ENCODE peak calls at places on chromosomes 5 and 9, in six cellular contexts. Y is K562, C is HepG2, S is A549, M is upper lobe of left lung, L is GM12878. R is an unnamed sample.

GRCh38 chr5:10576121-10576789 is 12.4 kb downstream of the ANKRD33B start:
- ATAC-seq in Y (peak), C (no peak), S (no peak), M (no peak), L (peak), R (no peak)

GRCh38 chr5:140608730-140609520 is 24.1 kb downstream of the CD14 start:
- ATAC-seq in Y (no peak), C (no peak), S (no peak), M (peak), L (no peak), R (peak)

GRCh38 chr5:7615566-7616061 is 219.7 kb downstream of the ADCY2 start:
- ATAC-seq in Y (no peak), C (no peak), S (no peak), M (no peak), L (no peak), R (no peak)

GRCh38 chr5:150481972-150482406 is 25.9 kb upstream of the NDST1 start:
- ATAC-seq in Y (peak), C (no peak), S (no peak), M (no peak), L (no peak), R (no peak)

GRCh38 chr9:92208693-92209524 is 84.6 kb downstream of the IARS1 start:
- ATAC-seq in Y (peak), C (no peak), S (no peak), M (no peak), L (no peak), R (no peak)

GRCh38 chr9:13443380-13444271 is 164.1 kb upstream of the MPDZ start:
- ATAC-seq in Y (no peak), C (no peak), S (no peak), M (no peak), L (no peak), R (peak)

GRCh38 chr9:136525841-136526499 is 19.9 kb downstream of the NOTCH1 start:
- ATAC-seq in Y (no peak), C (peak), S (no peak), M (peak), L (no peak), R (peak)

GRCh38 chr9:133701321-133701980 is 36.7 kb downstream of the SARDH start:
- ATAC-seq in Y (no peak), C (no peak), S (peak), M (no peak), L (no peak), R (no peak)

GRCh38 chr5:33690736-33691135 is 201.1 kb downstream of the ADAMTS12 start:
- ATAC-seq in Y (no peak), C (no peak), S (no peak), M (no peak), L (no peak), R (peak)

GRCh38 chr5:159414021-159414420 is 83.7 kb upstream of the IL12B start:
- ATAC-seq in Y (no peak), C (no peak), S (no peak), M (no peak), L (no peak), R (no peak)

GRCh38 chr9:105418588-105419108 is 29.2 kb upstream of the FSD1L start:
- ATAC-seq in Y (no peak), C (peak), S (no peak), M (no peak), L (no peak), R (no peak)

GRCh38 chr5:143396353-143396940 is 7.0 kb downstream of the NR3C1 start:
- ATAC-seq in Y (no peak), C (no peak), S (no peak), M (no peak), L (no peak), R (no peak)
- H3K4me3 ChIP-seq in Y (no peak), C (peak), S (peak), M (peak), L (peak), R (peak)

GRCh38 chr5:93090698-93091097 is 490.3 kb downstream of the NR2F1-AS1 start:
- ATAC-seq in Y (no peak), C (no peak), S (no peak), M (no peak), L (no peak), R (no peak)

GRCh38 chr5:93087326-93087725 is 493.7 kb downstream of the NR2F1-AS1 start:
- ATAC-seq in Y (no peak), C (no peak), S (no peak), M (no peak), L (no peak), R (no peak)

GRCh38 chr5:93092349-93093105 is 488.5 kb downstream of the NR2F1-AS1 start:
- ATAC-seq in Y (no peak), C (no peak), S (peak), M (no peak), L (no peak), R (no peak)

GRCh38 chr5:93088566-93088965 is 492.5 kb downstream of the NR2F1-AS1 start:
- ATAC-seq in Y (no peak), C (no peak), S (no peak), M (no peak), L (no peak), R (no peak)

DNA sequence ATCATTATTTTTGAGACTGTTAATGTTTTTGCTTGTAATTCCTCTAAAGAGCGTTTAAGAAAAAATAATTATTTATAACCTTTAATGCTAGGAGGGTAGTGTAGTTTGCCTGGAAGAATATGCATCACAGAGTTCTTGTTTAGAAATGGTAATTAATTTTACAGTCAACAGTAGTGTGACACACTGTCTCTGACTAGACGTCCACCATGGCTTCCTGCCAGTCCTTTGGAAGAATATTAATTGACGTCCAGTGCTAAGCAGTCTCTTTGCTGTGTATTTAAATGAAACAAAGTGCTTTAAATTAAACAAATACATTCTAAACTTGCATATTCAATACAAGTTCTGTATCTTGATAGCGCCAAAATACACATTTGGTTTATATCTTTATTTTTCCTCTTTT is 492.0 kb downstream of the NR2F1-AS1 start:
- ATAC-seq in Y (no peak), C (no peak), S (no peak), M (no peak), L (no peak), R (no peak)
- TF ChIP-seq EP300 in Y (no peak), C (no peak), S (no peak), M (no peak), L (no peak), R (no peak)

DNA sequence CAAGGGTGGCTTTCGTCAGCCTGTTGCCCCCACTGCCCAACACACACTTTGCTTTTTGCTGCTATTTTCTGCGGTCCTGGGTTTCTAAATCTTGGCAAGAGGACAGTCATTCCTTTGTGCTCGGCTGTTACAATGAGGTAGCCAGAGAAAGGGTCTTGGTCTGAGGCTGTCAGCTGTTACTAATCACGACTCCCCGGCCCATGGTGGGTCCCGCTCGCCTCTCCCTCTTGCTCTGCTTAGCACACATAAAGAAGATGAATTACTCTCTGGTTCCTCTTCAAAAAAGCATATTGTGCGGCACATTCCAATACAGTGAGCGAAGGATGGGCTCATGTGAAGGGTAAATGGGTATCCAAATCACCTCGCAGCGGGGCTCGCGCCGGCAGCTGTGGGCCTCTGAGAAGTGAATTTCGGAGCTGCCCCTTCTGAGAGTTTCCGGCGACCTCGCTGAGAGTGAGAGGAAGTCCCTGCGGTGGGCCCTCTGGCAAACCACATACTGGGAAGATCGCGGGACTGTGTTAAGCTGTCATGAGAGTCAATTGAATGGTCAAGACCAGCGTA is 56.0 kb downstream of the SLC1A3 start:
- ATAC-seq in Y (no peak), C (no peak), S (no peak), M (no peak), L (no peak), R (no peak)
- H3K27ac ChIP-seq in Y (no peak), C (no peak), S (no peak), M (no peak), L (no peak), R (no peak)

DNA sequence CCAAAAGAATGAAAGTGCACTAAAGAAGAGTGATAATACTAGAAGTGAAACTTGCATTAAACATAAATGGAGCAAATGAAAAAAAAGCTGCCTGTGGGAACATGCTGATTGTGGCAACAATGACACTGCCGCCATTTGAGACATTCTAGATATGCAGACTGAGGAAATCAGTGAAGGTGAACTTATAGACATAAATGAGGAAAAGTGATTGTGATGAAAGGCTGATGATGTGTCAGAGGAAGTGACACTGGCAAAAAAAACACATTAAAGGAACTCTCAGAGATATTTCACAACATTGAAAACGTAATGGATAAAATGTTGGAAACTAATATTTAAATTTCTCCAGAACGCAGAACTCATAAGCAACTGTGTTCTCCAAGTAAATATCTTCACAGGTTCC is 1.2 kb downstream of the ERCC8 start:
- ATAC-seq in Y (no peak), C (no peak), S (no peak), M (no peak), L (no peak), R (no peak)
- H3K4me3 ChIP-seq in Y (peak), C (peak), S (peak), M (no peak), L (peak), R (no peak)

GRCh38 chr9:94166237-94167054 is 82.2 kb downstream of the PTPDC1 start:
- ATAC-seq in Y (peak), C (peak), S (peak), M (peak), L (peak), R (peak)
- TF ChIP-seq EP300 in Y (no peak), C (no peak), S (no peak), M (no peak), L (peak), R (peak)